ENCODE peak calls at places on chromosome 12, in four cellular contexts. C is effector CD4-positive, alpha-beta T cell; L is ureter; U is GM23338. A is an unnamed sample.

GRCh38 chr12:123780956-123781355 is 18.9 kb downstream of the DNAH10 start:
- DNase-seq in U (no peak), C (no peak), L (no peak), A (no peak)

GRCh38 chr12:80777587-80777986 is 60.9 kb downstream of the MYF5 start:
- DNase-seq in L (no peak), C (no peak), U (no peak), A (no peak)

GRCh38 chr12:52346596-52346995 is 20.7 kb downstream of the KRT85 start:
- DNase-seq in L (no peak), C (no peak), U (no peak), A (no peak)

GRCh38 chr12:49964849-49965624 is 3.4 kb downstream of the AQP5 start:
- DNase-seq in C (no peak), L (no peak), U (no peak), A (no peak)

GRCh38 chr12:65739606-65740005 is 84.7 kb upstream of the HMGA2 start:
- DNase-seq in L (no peak), C (no peak), U (no peak), A (no peak)

GRCh38 chr12:132741620-132742019 is 20.0 kb downstream of the ANKLE2 start:
- DNase-seq in L (no peak), U (no peak), C (no peak), A (no peak)

GRCh38 chr12:2083561-2083960 is 30.8 kb downstream of the CACNA1C start:
- DNase-seq in L (no peak), U (no peak), C (no peak), A (no peak)

GRCh38 chr12:127459166-127459565 is 807.8 kb upstream of the TMEM132C start:
- DNase-seq in C (no peak), L (no peak), U (no peak), A (no peak)

GRCh38 chr12:88448337-88448944 is 131.8 kb downstream of the KITLG start:
- DNase-seq in U (no peak), C (no peak), L (no peak), A (no peak)

A was measured in NCI-H82.